ENCODE peak calls at places on chromosomes 11 and 22, in seven cellular contexts. Q is body of pancreas; X is colonic mucosa; N is heart left ventricle; S is cardiac muscle cell; D is CD8-positive, alpha-beta T cell; M is CD8-positive, alpha-beta memory T cell. B is an unnamed sample. For H3K9me3, the result is how much of the 10 kb centered on the place peaks cover.

GRCh38 chr11:12723410-12724297 is 49.4 kb downstream of the TEAD1 start:
- DNase-seq in Q (no peak), N (no peak), X (peak), S (peak), M (no peak), D (no peak), B (no peak)

GRCh38 chr22:41038732-41039131 is 53.7 kb upstream of the EP300 start:
- DNase-seq in N (no peak), S (no peak), M (no peak), D (no peak), Q (no peak), X (no peak), B (no peak)

GRCh38 chr11:86692317-86692716 is 19.9 kb upstream of the ME3 start:
- DNase-seq in N (no peak), M (no peak), S (peak), D (no peak), X (no peak), Q (no peak), B (no peak)

GRCh38 chr11:73398721-73399120 is 22.5 kb downstream of the RELT start:
- DNase-seq in S (no peak), N (no peak), X (no peak), D (no peak), M (no peak), Q (no peak), B (no peak)

GRCh38 chr11:5600374-5600851 is 4.0 kb downstream of the TRIM6 start:
- DNase-seq in M (peak), N (peak), S (peak), Q (peak), X (peak), D (peak), B (peak)

GRCh38 chr22:32836286-32836859 is 34.9 kb downstream of the TIMP3 start:
- DNase-seq in D (no peak), M (no peak), X (no peak), S (peak), Q (no peak), N (no peak), B (no peak)

GRCh38 chr11:122062763-122063162 is 53.3 kb downstream of the BLID start:
- DNase-seq in X (no peak), N (no peak), M (no peak), D (no peak), S (no peak), Q (no peak), B (no peak)

GRCh38 chr11:111944139-111944538 is 7.0 kb downstream of the DIXDC1 start:
- DNase-seq in N (no peak), Q (no peak), X (no peak), M (no peak), D (no peak), S (peak), B (no peak)

GRCh38 chr22:27113211-27114030 is 456.0 kb downstream of the MIAT start:
- DNase-seq in Q (peak), S (peak), M (no peak), D (no peak), X (peak), N (peak), B (no peak)

GRCh38 chr11:120354779-120355178 is 18.6 kb downstream of the ARHGEF12 start:
- DNase-seq in N (no peak), D (no peak), X (no peak), M (no peak), Q (no peak), S (no peak), B (no peak)

GRCh38 chr22:41946360-41947180 is at the start of gene CENPM:
- DNase-seq in M (peak), X (peak), S (peak), N (peak), D (peak), Q (peak), B (peak)

GRCh38 chr11:62546937-62547625 is 475 bp upstream of the AHNAK start:
- DNase-seq in Q (no peak), D (no peak), X (peak), N (no peak), M (no peak), S (peak), B (no peak)

GRCh38 chr22:39522567-39523300 is 2.4 kb downstream of the ATF4 start:
- DNase-seq in S (peak), D (no peak), X (peak), M (no peak), Q (peak), N (no peak), B (no peak)

GRCh38 chr11:108278546-108278945 is 55.7 kb downstream of the ATM start:
- DNase-seq in N (peak), Q (no peak), S (peak), D (no peak), M (no peak), X (no peak), B (no peak)

GRCh38 chr11:92675303-92675702 is 294.1 kb upstream of the MTNR1B start:
- DNase-seq in S (no peak), M (no peak), X (no peak), N (no peak), Q (no peak), D (no peak), B (no peak)

GRCh38 chr11:73288873-73289707 is 17.0 kb downstream of the P2RY6 start:
- DNase-seq in S (peak), X (peak), M (peak), N (peak), Q (peak), D (peak), B (peak)

GRCh38 chr22:29343313-29343805 is 27.9 kb upstream of the RASL10A start:
- DNase-seq in N (peak), X (no peak), S (peak), M (no peak), Q (peak), D (no peak), B (no peak)

GRCh38 chr11:48123934-48124755 is 92.5 kb upstream of the OR4B1 start:
- DNase-seq in X (no peak), S (peak), N (no peak), Q (no peak), M (no peak), D (no peak), B (no peak)

GRCh38 chr11:93187290-93187689 is 10.5 kb downstream of the SLC36A4 start:
- DNase-seq in M (no peak), N (no peak), S (no peak), X (no peak), Q (no peak), D (no peak), B (no peak)

GRCh38 chr11:8019671-8020597 is 32.8 kb downstream of the EIF3F start:
- DNase-seq in X (peak), S (peak), D (no peak), Q (no peak), N (peak), M (no peak), B (no peak)

GRCh38 chr11:130042093-130042591 is 27.6 kb upstream of the APLP2 start:
- DNase-seq in N (no peak), X (no peak), S (peak), M (no peak), D (no peak), Q (no peak), B (no peak)

GRCh38 chr11:64722141-64723050 is 601 bp downstream of the NRXN2 start:
- DNase-seq in S (no peak), N (no peak), M (no peak), Q (no peak), X (no peak), D (no peak), B (no peak)

GRCh38 chr22:20316217-20316843 is 3.5 kb downstream of the DGCR6L start:
- DNase-seq in X (no peak), S (no peak), N (no peak), M (no peak), D (no peak), Q (peak), B (no peak)

GRCh38 chr11:26286472-26287066 is 45.4 kb upstream of the ANO3 start:
- DNase-seq in M (no peak), S (peak), D (no peak), Q (no peak), N (no peak), X (no peak), B (no peak)

GRCh38 chr11:17791144-17791543 is 56.6 kb downstream of the KCNC1 start:
- DNase-seq in Q (no peak), N (no peak), X (no peak), S (no peak), M (no peak), D (no peak), B (no peak)

GRCh38 chr11:4704054-4704789 is at the start of gene MMP26:
- DNase-seq in N (no peak), X (no peak), Q (no peak), S (no peak), D (no peak), M (no peak), B (no peak)

GRCh38 chr11:1304376-1304775 is 5.1 kb downstream of the TOLLIP start:
- DNase-seq in Q (peak), M (no peak), D (no peak), S (no peak), X (peak), N (no peak), B (no peak)

GRCh38 chr11:78019808-78020207 is 3.3 kb downstream of the KCTD14 start:
- DNase-seq in D (no peak), N (no peak), X (no peak), S (no peak), M (no peak), Q (no peak), B (no peak)

GRCh38 chr11:65291613-65292012 is 23.1 kb upstream of the CDC42EP2 start:
- DNase-seq in M (no peak), N (no peak), X (no peak), Q (no peak), D (no peak), S (peak), B (no peak)

GRCh38 chr11:74681686-74682651 is 49.3 kb downstream of the CHRDL2 start:
- DNase-seq in M (no peak), D (no peak), X (no peak), Q (peak), S (no peak), N (peak), B (no peak)

GRCh38 chr11:105152556-105152955 is 13.0 kb upstream of the CARD18 start:
- DNase-seq in S (no peak), D (no peak), M (no peak), Q (no peak), X (no peak), N (no peak), B (no peak)

GRCh38 chr11:70527046-70527395 is 128.7 kb downstream of the CTTN start:
- DNase-seq in Q (no peak), X (no peak), M (no peak), D (no peak), N (no peak), S (no peak), B (no peak)

GRCh38 chr11:70528794-70529580 is 130.7 kb downstream of the CTTN start:
- DNase-seq in S (no peak), X (no peak), M (no peak), Q (no peak), N (no peak), D (no peak), B (no peak)

GRCh38 chr11:70530010-70530409 is 131.7 kb downstream of the CTTN start:
- DNase-seq in X (no peak), N (no peak), Q (no peak), D (no peak), M (no peak), S (no peak), B (no peak)

GRCh38 chr11:70527429-70528045 is 129.2 kb downstream of the CTTN start:
- DNase-seq in Q (no peak), N (no peak), M (no peak), S (no peak), X (no peak), D (no peak), B (no peak)

GRCh38 chr11:70528046-70528793 is 129.9 kb downstream of the CTTN start:
- DNase-seq in N (no peak), S (no peak), X (no peak), M (no peak), Q (no peak), D (no peak), B (no peak)
- H3K9me3 ChIP-seq in N (under half), S (under half), X (under half), M (under half), Q (under half), D (under half), B (under half)

GRCh38 chr11:70036971-70037882 is 40.9 kb upstream of the ANO1 start:
- DNase-seq in M (no peak), D (no peak), X (peak), Q (no peak), N (no peak), S (no peak), B (no peak)

GRCh38 chr11:70043482-70043881 is 34.6 kb upstream of the ANO1 start:
- DNase-seq in M (no peak), Q (no peak), D (no peak), N (no peak), X (no peak), S (no peak), B (no peak)

GRCh38 chr11:70040452-70040851 is 37.7 kb upstream of the ANO1 start:
- DNase-seq in D (no peak), N (no peak), S (no peak), M (no peak), X (no peak), Q (no peak), B (no peak)

GRCh38 chr11:70038034-70038834 is 39.9 kb upstream of the ANO1 start:
- DNase-seq in S (no peak), M (no peak), Q (no peak), D (no peak), N (no peak), X (no peak), B (no peak)

DNA sequence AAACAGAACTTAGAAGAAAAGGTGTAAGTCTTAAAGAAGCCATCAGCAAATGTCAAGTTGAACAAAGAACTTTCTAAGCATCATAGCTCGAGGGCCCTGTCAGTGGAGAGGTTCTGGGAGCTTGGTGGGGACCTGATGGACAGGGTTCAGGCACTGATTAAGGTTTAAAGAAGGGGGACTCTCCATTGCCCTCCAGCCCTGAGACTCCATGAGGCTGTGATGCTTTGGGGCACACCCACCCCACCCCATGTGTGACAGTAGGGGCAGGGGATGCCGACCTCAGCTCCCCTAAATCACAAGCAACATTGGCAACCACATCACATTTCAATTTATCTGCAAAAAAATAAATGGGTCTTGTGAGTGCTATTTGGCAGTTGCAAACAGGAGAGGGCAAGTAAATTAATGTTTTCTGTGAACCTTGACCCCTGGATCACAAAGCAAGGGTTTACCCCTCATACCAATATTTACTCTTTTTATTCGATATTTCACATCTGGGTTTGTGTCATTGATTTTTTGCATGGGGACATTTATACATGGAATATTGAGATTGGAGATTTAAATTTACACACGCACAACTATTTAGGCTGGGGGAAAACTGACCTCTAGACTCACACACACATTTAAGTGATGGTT is 37.1 kb upstream of the ANO1 start:
- DNase-seq in D (no peak), S (no peak), M (no peak), N (no peak), Q (no peak), X (no peak), B (no peak)
- H3K9me3 ChIP-seq in D (under half), S (under half), M (under half), N (under half), Q (under half), X (under half), B (under half)

DNA sequence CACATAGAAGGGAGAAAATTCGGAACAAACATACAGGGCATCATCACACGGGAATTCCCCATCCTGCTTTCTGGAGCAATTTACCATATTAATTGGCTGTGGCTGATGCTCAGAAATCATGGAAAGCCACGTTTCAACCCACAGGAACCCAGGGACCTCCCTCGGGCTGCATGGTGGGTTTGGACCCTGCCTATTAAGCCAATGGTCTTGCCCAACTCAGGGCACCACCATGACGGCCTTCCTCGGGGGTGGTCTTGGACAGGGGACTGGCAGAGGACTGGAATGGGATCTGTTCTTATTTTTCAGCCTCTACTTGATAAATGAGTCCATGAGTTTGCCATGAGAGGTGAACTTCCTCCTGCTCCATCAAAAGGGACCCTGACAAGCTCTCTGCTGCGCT is 374.0 kb downstream of the SHANK2 start:
- DNase-seq in M (no peak), Q (no peak), N (no peak), X (no peak), S (no peak), D (no peak), B (no peak)
- H3K9me3 ChIP-seq in M (under half), Q (under half), N (under half), X (under half), S (under half), D (under half), B (under half)

GRCh38 chr11:50077526-50077925 is 44.9 kb downstream of the OR4C45 start:
- DNase-seq in S (no peak), Q (no peak), M (no peak), X (no peak), N (no peak), D (no peak), B (no peak)
- H3K9me3 ChIP-seq in S (under half), Q (under half), M (under half), X (under half), N (under half), D (under half), B (under half)

B was measured in T-helper 17 cell.